ENCODE peak calls at places on chromosomes 7 and 10, in six cellular contexts. R is NCI-H460, N is fibroblast of villous mesenchyme, H is IMR-90, T is GM04504, F is EL. E is an unnamed sample.

GRCh38 chr7:77362905-77363304 is 53.2 kb downstream of the GSAP start:
- DNase-seq in R (no peak), N (no peak), H (no peak), T (no peak), F (no peak), E (no peak)

GRCh38 chr10:89064764-89065163 is 74.2 kb downstream of the FAS start:
- DNase-seq in R (no peak), N (peak; percentile 74), H (no peak), T (no peak), F (no peak), E (no peak)

GRCh38 chr10:128011059-128011979 is 104.4 kb downstream of the PTPRE start:
- DNase-seq in R (peak; percentile 66), N (peak; percentile 65), H (peak; percentile 44), T (peak; percentile 28), F (peak; percentile 62), E (peak; percentile 92)

GRCh38 chr10:79241990-79242619 is 105.2 kb upstream of the PPIF start:
- DNase-seq in R (no peak), N (peak; percentile 74), H (peak; percentile 67), T (no peak), F (peak; percentile 74), E (peak; percentile 56)

GRCh38 chr7:92044940-92045339 is 89.3 kb downstream of the CYP51A1 start:
- DNase-seq in R (no peak), N (no peak), H (no peak), T (no peak), F (no peak), E (no peak)

GRCh38 chr7:143914938-143915337 is 13.0 kb upstream of the TCAF1 start:
- DNase-seq in R (no peak), N (no peak), H (no peak), T (no peak), F (no peak), E (no peak)

GRCh38 chr10:34489436-34489835 is 325.7 kb downstream of the PARD3 start:
- DNase-seq in R (no peak), N (no peak), H (no peak), T (no peak), F (no peak), E (no peak)

GRCh38 chr10:33666686-33667480 is 332.4 kb upstream of the NRP1 start:
- DNase-seq in R (no peak), N (no peak), H (no peak), T (no peak), F (no peak), E (no peak)

GRCh38 chr10:110414563-110415309 is 83.0 kb upstream of the DUSP5 start:
- DNase-seq in R (peak; percentile 67), N (no peak), H (no peak), T (no peak), F (peak; percentile 83), E (peak; percentile 86)

GRCh38 chr10:108970016-108970415 is 953.3 kb downstream of the XPNPEP1 start:
- DNase-seq in R (peak; percentile 2), N (peak; percentile 44), H (peak; percentile 8), T (no peak), F (peak; percentile 29), E (no peak)

GRCh38 chr10:70348228-70348850 is 34.1 kb downstream of the LRRC20 start:
- DNase-seq in R (peak; percentile 38), N (peak; percentile 48), H (no peak), T (no peak), F (peak; percentile 45), E (peak; percentile 58)

GRCh38 chr10:103648231-103648950 is 154.9 kb downstream of the NEURL1 start:
- DNase-seq in R (no peak), N (peak; percentile 29), H (no peak), T (no peak), F (no peak), E (no peak)

GRCh38 chr10:121510201-121510771 is 88.0 kb downstream of the FGFR2 start:
- DNase-seq in R (no peak), N (no peak), H (no peak), T (no peak), F (peak; percentile 2), E (no peak)

GRCh38 chr7:128831994-128832879 is 2.0 kb downstream of the FLNC start:
- DNase-seq in R (no peak), N (peak; percentile 31), H (peak; percentile 30), T (no peak), F (peak; percentile 56), E (no peak)

GRCh38 chr10:46287846-46288480 is 1.2 kb downstream of the ANTXRL start:
- DNase-seq in R (no peak), N (no peak), H (no peak), T (no peak), F (no peak), E (no peak)

GRCh38 chr10:13000431-13000830 is 1.1 kb downstream of the CCDC3 start:
- DNase-seq in R (no peak), N (no peak), H (no peak), T (no peak), F (no peak), E (no peak)

GRCh38 chr10:91891285-91892001 is 17.8 kb downstream of the FGFBP3 start:
- DNase-seq in R (peak; percentile 60), N (peak; percentile 96), H (peak; percentile 83), T (no peak), F (peak; percentile 92), E (no peak)

GRCh38 chr10:8416755-8417154 is 362.3 kb downstream of the GATA3 start:
- DNase-seq in R (no peak), N (no peak), H (no peak), T (no peak), F (no peak), E (no peak)

GRCh38 chr7:2471022-2471329 is 5.2 kb downstream of the GRIFIN start:
- DNase-seq in R (no peak), N (no peak), H (peak; percentile 74), T (no peak), F (no peak), E (no peak)

GRCh38 chr10:29314726-29315125 is 25.9 kb downstream of the LYZL1 start:
- DNase-seq in R (no peak), N (no peak), H (no peak), T (no peak), F (no peak), E (no peak)

GRCh38 chr10:5861269-5862031 is 28.2 kb downstream of the ANKRD16 start:
- DNase-seq in R (no peak), N (peak; percentile 87), H (peak; percentile 92), T (peak; percentile 53), F (peak; percentile 91), E (no peak)

GRCh38 chr7:105177026-105177425 is 163.0 kb downstream of the KMT2E start:
- DNase-seq in R (no peak), N (no peak), H (no peak), T (no peak), F (no peak), E (no peak)

GRCh38 chr10:47372726-47373125 is 11.4 kb downstream of the ZNF488 start:
- DNase-seq in R (no peak), N (no peak), H (no peak), T (no peak), F (no peak), E (no peak)

GRCh38 chr7:119572132-119572531 is 700.8 kb upstream of the KCND2 start:
- DNase-seq in R (no peak), N (no peak), H (no peak), T (no peak), F (no peak), E (no peak)

GRCh38 chr7:1386623-1387220 is 72.5 kb downstream of the MICALL2 start:
- DNase-seq in R (no peak), N (no peak), H (no peak), T (no peak), F (no peak), E (no peak)

GRCh38 chr10:43679509-43679908 is 30.8 kb upstream of the ZNF32 start:
- DNase-seq in R (no peak), N (no peak), H (no peak), T (no peak), F (no peak), E (no peak)